ENCODE peak calls at places on chromosome 7, in nine cellular contexts. T is A549, E is heart right ventricle, S is foreskin keratinocyte, P is neural progenitor cell, F is psoas muscle, M is endothelial cell of umbilical vein, J is fibroblast of lung, W is OCI-LY7. D is an unnamed sample.

GRCh38 chr7:129437190-129437589 is 3.0 kb downstream of the STRIP2 start:
- DNase-seq in T (no peak), E (no peak), S (no peak), P (no peak), F (no peak), M (no peak), J (no peak), W (no peak), D (no peak)

GRCh38 chr7:64625114-64626082 is 40.5 kb upstream of the ZNF107 start:
- DNase-seq in T (no peak), E (no peak), S (no peak), P (no peak), F (no peak), M (no peak), J (no peak), W (peak), D (no peak)

GRCh38 chr7:24978837-24979469 is 1.0 kb downstream of the OSBPL3 start:
- DNase-seq in T (no peak), E (no peak), S (no peak), P (peak), F (no peak), M (no peak), J (peak), W (no peak), D (peak)

GRCh38 chr7:146366938-146367337 is 250.3 kb downstream of the CNTNAP2 start:
- DNase-seq in T (no peak), E (no peak), S (peak), P (no peak), F (no peak), M (no peak), J (peak), W (no peak), D (peak)

GRCh38 chr7:539731-540411 is 20.2 kb upstream of the PDGFA start:
- DNase-seq in T (peak), E (no peak), S (peak), P (no peak), F (no peak), M (no peak), J (peak), W (no peak), D (peak)

GRCh38 chr7:150379590-150380379 is 655 bp downstream of the ZNF775 start:
- DNase-seq in T (peak), E (no peak), S (no peak), P (peak), F (no peak), M (peak), J (peak), W (no peak), D (no peak)

GRCh38 chr7:30800785-30801252 is 29.6 kb downstream of the MINDY4 start:
- DNase-seq in T (peak), E (peak), S (peak), P (peak), F (peak), M (peak), J (peak), W (peak), D (peak)

GRCh38 chr7:90599892-90600555 is 3.9 kb downstream of the CDK14 start:
- DNase-seq in T (no peak), E (no peak), S (no peak), P (no peak), F (no peak), M (peak), J (peak), W (no peak), D (peak)

GRCh38 chr7:147915781-147916180 is 674.8 kb upstream of the C7orf33 start:
- DNase-seq in T (no peak), E (no peak), S (no peak), P (no peak), F (no peak), M (no peak), J (no peak), W (no peak), D (no peak)

GRCh38 chr7:84105582-84105981 is 89.0 kb downstream of the SEMA3A start:
- DNase-seq in T (no peak), E (no peak), S (no peak), P (no peak), F (no peak), M (peak), J (peak), W (no peak), D (peak)

GRCh38 chr7:54711900-54712595 is 47.0 kb downstream of the SEC61G start:
- DNase-seq in T (no peak), E (no peak), S (no peak), P (no peak), F (no peak), M (no peak), J (no peak), W (no peak), D (no peak)

GRCh38 chr7:144629598-144629997 is 206.3 kb downstream of the TPK1 start:
- DNase-seq in T (no peak), E (no peak), S (no peak), P (no peak), F (no peak), M (no peak), J (no peak), W (no peak), D (no peak)

GRCh38 chr7:155257482-155258232 is 40.0 kb upstream of the INSIG1 start:
- DNase-seq in T (no peak), E (peak), S (no peak), P (no peak), F (peak), M (peak), J (peak), W (no peak), D (peak)

GRCh38 chr7:47400741-47401206 is 181.1 kb downstream of the TNS3 start:
- DNase-seq in T (no peak), E (no peak), S (no peak), P (peak), F (no peak), M (no peak), J (no peak), W (no peak), D (no peak)

GRCh38 chr7:16268821-16269768 is 152.2 kb downstream of the CRPPA start:
- DNase-seq in T (no peak), E (no peak), S (peak), P (no peak), F (no peak), M (no peak), J (peak), W (no peak), D (peak)

GRCh38 chr7:52961084-52961483 is 74.3 kb upstream of the POM121L12 start:
- DNase-seq in T (no peak), E (no peak), S (no peak), P (no peak), F (no peak), M (peak), J (no peak), W (no peak), D (peak)

GRCh38 chr7:100444311-100445278 is 8.3 kb upstream of the PPP1R35 start:
- DNase-seq in T (no peak), E (peak), S (no peak), P (no peak), F (no peak), M (peak), J (peak), W (peak), D (peak)

GRCh38 chr7:153567426-153567825 is 484.8 kb upstream of the DPP6 start:
- DNase-seq in T (no peak), E (peak), S (peak), P (no peak), F (peak), M (no peak), J (no peak), W (no peak), D (no peak)

GRCh38 chr7:39733881-39734571 is 110.7 kb downstream of the RALA start:
- DNase-seq in T (no peak), E (no peak), S (peak), P (peak), F (no peak), M (peak), J (peak), W (peak), D (peak)

GRCh38 chr7:79298145-79298760 is 155.2 kb downstream of the MAGI2 start:
- DNase-seq in T (peak), E (peak), S (no peak), P (peak), F (no peak), M (peak), J (peak), W (peak), D (peak)

GRCh38 chr7:143407296-143408246 is 1.1 kb downstream of the EPHA1 start:
- DNase-seq in T (no peak), E (no peak), S (no peak), P (no peak), F (no peak), M (no peak), J (no peak), W (no peak), D (no peak)

GRCh38 chr7:131859162-131859821 is 302.9 kb upstream of the PODXL start:
- DNase-seq in T (peak), E (peak), S (peak), P (peak), F (peak), M (peak), J (peak), W (peak), D (peak)

DNA sequence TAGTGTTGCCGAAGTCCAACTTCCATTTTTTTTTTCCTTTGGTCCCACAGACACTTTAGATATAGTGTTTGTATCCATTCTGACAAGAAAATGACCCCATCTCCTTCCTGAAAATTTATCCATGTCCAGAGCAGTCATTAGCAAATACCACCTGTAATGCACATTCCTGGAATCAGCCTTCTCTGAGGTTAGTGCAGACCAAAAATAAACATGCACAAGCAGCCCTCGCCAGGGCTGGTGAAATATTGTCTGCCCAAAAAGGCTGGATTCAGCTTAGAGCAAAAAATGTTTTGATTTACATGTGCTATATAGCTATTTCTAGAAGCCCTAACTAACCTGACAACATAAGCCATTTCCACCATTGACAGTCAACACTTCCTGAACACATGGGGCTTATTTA is 145.7 kb downstream of the TAX1BP1 start:
- DNase-seq in T (no peak), E (no peak), S (no peak), P (no peak), F (no peak), M (no peak), J (no peak), W (no peak), D (no peak)
- TF ChIP-seq CTCF in T (no peak), E (no peak), S (no peak), P (no peak), F (no peak), M (no peak), J (no peak), W (no peak), D (no peak)

GRCh38 chr7:20784311-20785210 is 2.1 kb downstream of the SP8 start:
- DNase-seq in T (peak), E (no peak), S (no peak), P (peak), F (no peak), M (peak), J (no peak), W (no peak), D (no peak)
- TF ChIP-seq CTCF in T (peak), E (no peak), S (peak), P (peak), F (no peak), M (peak), J (no peak), W (no peak), D (no peak)

GRCh38 chr7:37918526-37918925 is 1.9 kb upstream of the SFRP4 start:
- DNase-seq in T (no peak), E (no peak), S (no peak), P (no peak), F (no peak), M (no peak), J (no peak), W (no peak), D (no peak)
- TF ChIP-seq CTCF in T (no peak), E (no peak), S (no peak), P (peak), F (no peak), M (no peak), J (no peak), W (peak), D (no peak)

DNA sequence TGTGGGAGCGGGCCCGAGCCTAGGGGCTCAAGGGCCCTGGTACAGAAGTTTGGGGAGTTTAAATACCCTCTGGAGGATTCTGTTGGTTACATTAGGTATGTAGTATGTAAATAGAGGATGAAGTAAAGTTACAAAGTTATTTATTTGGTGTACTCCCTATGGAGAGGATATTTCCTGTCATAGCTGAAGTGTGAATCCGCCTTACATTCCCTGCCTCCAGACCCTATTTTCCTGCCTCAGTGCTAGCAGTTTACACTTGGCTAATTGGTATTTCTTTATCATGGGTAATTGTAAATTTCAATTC is 60.6 kb upstream of the KLF14 start:
- DNase-seq in T (no peak), E (no peak), S (no peak), P (no peak), F (no peak), M (peak), J (no peak), W (no peak), D (no peak)
- TF ChIP-seq CTCF in T (no peak), E (no peak), S (no peak), P (no peak), F (no peak), M (no peak), J (no peak), W (no peak), D (no peak)

GRCh38 chr7:2934211-2934731 is 90.2 kb upstream of the GNA12 start:
- DNase-seq in T (peak), E (no peak), S (peak), P (no peak), F (no peak), M (peak), J (peak), W (no peak), D (peak)
- TF ChIP-seq CTCF in T (no peak), E (no peak), S (peak), P (no peak), F (no peak), M (peak), J (no peak), W (no peak), D (peak)

GRCh38 chr7:22782616-22783232 is 39.9 kb downstream of the TOMM7 start:
- DNase-seq in T (peak), E (peak), S (no peak), P (peak), F (peak), M (peak), J (peak), W (peak), D (peak)

GRCh38 chr7:22784346-22784745 is 38.3 kb downstream of the TOMM7 start:
- DNase-seq in T (no peak), E (no peak), S (no peak), P (no peak), F (no peak), M (no peak), J (no peak), W (no peak), D (peak)

GRCh38 chr7:22787936-22788335 is 34.7 kb downstream of the TOMM7 start:
- DNase-seq in T (no peak), E (no peak), S (no peak), P (no peak), F (no peak), M (no peak), J (no peak), W (no peak), D (no peak)

GRCh38 chr7:22783421-22783820 is 39.2 kb downstream of the TOMM7 start:
- DNase-seq in T (no peak), E (no peak), S (no peak), P (no peak), F (no peak), M (no peak), J (no peak), W (no peak), D (no peak)

GRCh38 chr7:22786290-22786932 is 36.2 kb downstream of the TOMM7 start:
- DNase-seq in T (no peak), E (no peak), S (no peak), P (peak), F (no peak), M (no peak), J (no peak), W (no peak), D (no peak)
- TF ChIP-seq CTCF in T (no peak), E (no peak), S (no peak), P (no peak), F (no peak), M (no peak), J (no peak), W (no peak), D (no peak)

GRCh38 chr7:45295222-45295621 is 137.6 kb downstream of the RAMP3 start:
- DNase-seq in T (no peak), E (no peak), S (no peak), P (no peak), F (no peak), M (no peak), J (no peak), W (no peak), D (no peak)

GRCh38 chr7:45296748-45297147 is 139.2 kb downstream of the RAMP3 start:
- DNase-seq in T (no peak), E (no peak), S (no peak), P (no peak), F (no peak), M (no peak), J (no peak), W (no peak), D (no peak)

GRCh38 chr7:45292481-45292880 is 134.9 kb downstream of the RAMP3 start:
- DNase-seq in T (no peak), E (peak), S (no peak), P (no peak), F (no peak), M (no peak), J (no peak), W (no peak), D (no peak)

GRCh38 chr7:45293295-45293942 is 135.8 kb downstream of the RAMP3 start:
- DNase-seq in T (no peak), E (no peak), S (no peak), P (no peak), F (no peak), M (no peak), J (no peak), W (no peak), D (no peak)

DNA sequence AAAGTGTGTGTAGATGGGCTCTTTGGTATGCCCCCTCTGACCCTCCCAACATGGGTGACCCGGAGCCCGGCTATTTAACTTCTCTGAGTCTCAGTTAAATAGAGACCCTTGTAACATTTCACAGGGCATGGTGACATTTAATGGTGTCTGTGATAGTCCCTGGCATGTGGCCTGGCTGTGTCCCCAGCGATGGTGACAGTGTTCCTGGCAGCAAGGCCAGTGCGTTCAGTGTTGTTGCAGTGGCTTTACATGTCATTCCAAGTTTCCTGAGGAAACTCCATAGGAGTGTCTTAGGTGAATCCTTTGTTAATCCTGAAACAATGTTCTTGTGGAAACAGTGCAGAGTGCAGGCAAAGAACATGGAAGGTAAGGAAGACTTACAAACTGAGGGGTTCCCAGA is 137.0 kb downstream of the RAMP3 start:
- DNase-seq in T (no peak), E (peak), S (no peak), P (no peak), F (no peak), M (no peak), J (no peak), W (no peak), D (no peak)
- TF ChIP-seq CTCF in T (no peak), E (no peak), S (no peak), P (no peak), F (no peak), M (no peak), J (no peak), W (no peak), D (no peak)

D was measured in fibroblast of pulmonary artery.